ENCODE peak calls at places on chromosomes 4 and X, in eight cellular contexts. One of them, this sample, is unnamed.

GRCh38 chrX:20742106-20742505 is 475.4 kb upstream of the RPS6KA3 start:
- DNase-seq in fibroblast of mammary gland: peak
- DNase-seq in fibroblast of the aortic adventitia: peak
- DNase-seq in astrocyte: peak
- DNase-seq in psoas muscle: no peak
- DNase-seq in PC-9: no peak
- DNase-seq in NB4: no peak
- DNase-seq in suprapubic skin: no peak
- DNase-seq in this sample: no peak

GRCh38 chrX:33307954-33308353 is 96.6 kb upstream of the DMD start:
- DNase-seq in astrocyte: no peak
- DNase-seq in fibroblast of the aortic adventitia: peak
- DNase-seq in PC-9: no peak
- DNase-seq in psoas muscle: no peak
- DNase-seq in fibroblast of mammary gland: peak
- DNase-seq in NB4: no peak
- DNase-seq in suprapubic skin: no peak
- DNase-seq in this sample: peak

GRCh38 chr4:26076000-26076587 is 162.1 kb downstream of the SMIM20 start:
- DNase-seq in fibroblast of the aortic adventitia: peak
- DNase-seq in fibroblast of mammary gland: peak
- DNase-seq in PC-9: no peak
- DNase-seq in NB4: peak
- DNase-seq in astrocyte: peak
- DNase-seq in suprapubic skin: no peak
- DNase-seq in psoas muscle: no peak
- DNase-seq in this sample: peak

GRCh38 chr4:79651516-79651915 is 243.5 kb upstream of the GK2 start:
- DNase-seq in fibroblast of mammary gland: no peak
- DNase-seq in suprapubic skin: no peak
- DNase-seq in psoas muscle: no peak
- DNase-seq in PC-9: no peak
- DNase-seq in NB4: no peak
- DNase-seq in astrocyte: peak
- DNase-seq in fibroblast of the aortic adventitia: peak
- DNase-seq in this sample: peak

GRCh38 chr4:173560896-173561295 is 30.9 kb upstream of the HAND2 start:
- DNase-seq in astrocyte: no peak
- DNase-seq in PC-9: no peak
- DNase-seq in fibroblast of the aortic adventitia: no peak
- DNase-seq in fibroblast of mammary gland: no peak
- DNase-seq in suprapubic skin: no peak
- DNase-seq in psoas muscle: no peak
- DNase-seq in NB4: no peak
- DNase-seq in this sample: no peak

GRCh38 chrX:151753313-151754041 is 18.9 kb downstream of the CNGA2 start:
- DNase-seq in PC-9: peak
- DNase-seq in astrocyte: peak
- DNase-seq in NB4: peak
- DNase-seq in suprapubic skin: no peak
- DNase-seq in psoas muscle: peak
- DNase-seq in fibroblast of the aortic adventitia: peak
- DNase-seq in fibroblast of mammary gland: peak
- DNase-seq in this sample: peak

GRCh38 chr4:118834070-118834469 is 1.9 kb downstream of the SEC24D start:
- DNase-seq in psoas muscle: no peak
- DNase-seq in suprapubic skin: no peak
- DNase-seq in fibroblast of the aortic adventitia: no peak
- DNase-seq in astrocyte: peak
- DNase-seq in PC-9: no peak
- DNase-seq in fibroblast of mammary gland: no peak
- DNase-seq in NB4: no peak
- DNase-seq in this sample: peak

GRCh38 chr4:48681856-48682255 is 98.2 kb downstream of the FRYL start:
- DNase-seq in astrocyte: peak
- DNase-seq in fibroblast of mammary gland: peak
- DNase-seq in NB4: no peak
- DNase-seq in PC-9: no peak
- DNase-seq in suprapubic skin: no peak
- DNase-seq in fibroblast of the aortic adventitia: peak
- DNase-seq in psoas muscle: no peak
- DNase-seq in this sample: peak

GRCh38 chrX:52270453-52271116 is 85.9 kb downstream of the MAGED4 start:
- DNase-seq in suprapubic skin: no peak
- DNase-seq in fibroblast of mammary gland: no peak
- DNase-seq in psoas muscle: no peak
- DNase-seq in NB4: no peak
- DNase-seq in PC-9: no peak
- DNase-seq in fibroblast of the aortic adventitia: no peak
- DNase-seq in astrocyte: no peak
- DNase-seq in this sample: no peak

GRCh38 chrX:85004255-85004654 is 578 bp downstream of the APOOL start:
- DNase-seq in NB4: peak
- DNase-seq in psoas muscle: no peak
- DNase-seq in astrocyte: peak
- DNase-seq in fibroblast of the aortic adventitia: peak
- DNase-seq in fibroblast of mammary gland: peak
- DNase-seq in PC-9: no peak
- DNase-seq in suprapubic skin: no peak
- DNase-seq in this sample: no peak

GRCh38 chr4:188016754-188017153 is 21.2 kb downstream of the ZFP42 start:
- DNase-seq in astrocyte: no peak
- DNase-seq in fibroblast of mammary gland: no peak
- DNase-seq in PC-9: no peak
- DNase-seq in suprapubic skin: no peak
- DNase-seq in fibroblast of the aortic adventitia: no peak
- DNase-seq in NB4: no peak
- DNase-seq in psoas muscle: no peak
- DNase-seq in this sample: no peak

GRCh38 chr4:74376888-74377483 is 12.0 kb downstream of the EREG start:
- DNase-seq in suprapubic skin: no peak
- DNase-seq in PC-9: no peak
- DNase-seq in astrocyte: peak
- DNase-seq in NB4: peak
- DNase-seq in fibroblast of the aortic adventitia: peak
- DNase-seq in psoas muscle: no peak
- DNase-seq in fibroblast of mammary gland: peak
- DNase-seq in this sample: peak

GRCh38 chrX:67555578-67556203 is 11.9 kb downstream of the AR start:
- DNase-seq in fibroblast of mammary gland: peak
- DNase-seq in NB4: peak
- DNase-seq in astrocyte: no peak
- DNase-seq in fibroblast of the aortic adventitia: peak
- DNase-seq in psoas muscle: peak
- DNase-seq in suprapubic skin: no peak
- DNase-seq in PC-9: no peak
- DNase-seq in this sample: peak

GRCh38 chrX:54063361-54063760 is 19.1 kb upstream of the PHF8 start:
- DNase-seq in fibroblast of the aortic adventitia: no peak
- DNase-seq in PC-9: no peak
- DNase-seq in NB4: no peak
- DNase-seq in fibroblast of mammary gland: no peak
- DNase-seq in psoas muscle: no peak
- DNase-seq in suprapubic skin: no peak
- DNase-seq in astrocyte: peak
- DNase-seq in this sample: no peak

DNA sequence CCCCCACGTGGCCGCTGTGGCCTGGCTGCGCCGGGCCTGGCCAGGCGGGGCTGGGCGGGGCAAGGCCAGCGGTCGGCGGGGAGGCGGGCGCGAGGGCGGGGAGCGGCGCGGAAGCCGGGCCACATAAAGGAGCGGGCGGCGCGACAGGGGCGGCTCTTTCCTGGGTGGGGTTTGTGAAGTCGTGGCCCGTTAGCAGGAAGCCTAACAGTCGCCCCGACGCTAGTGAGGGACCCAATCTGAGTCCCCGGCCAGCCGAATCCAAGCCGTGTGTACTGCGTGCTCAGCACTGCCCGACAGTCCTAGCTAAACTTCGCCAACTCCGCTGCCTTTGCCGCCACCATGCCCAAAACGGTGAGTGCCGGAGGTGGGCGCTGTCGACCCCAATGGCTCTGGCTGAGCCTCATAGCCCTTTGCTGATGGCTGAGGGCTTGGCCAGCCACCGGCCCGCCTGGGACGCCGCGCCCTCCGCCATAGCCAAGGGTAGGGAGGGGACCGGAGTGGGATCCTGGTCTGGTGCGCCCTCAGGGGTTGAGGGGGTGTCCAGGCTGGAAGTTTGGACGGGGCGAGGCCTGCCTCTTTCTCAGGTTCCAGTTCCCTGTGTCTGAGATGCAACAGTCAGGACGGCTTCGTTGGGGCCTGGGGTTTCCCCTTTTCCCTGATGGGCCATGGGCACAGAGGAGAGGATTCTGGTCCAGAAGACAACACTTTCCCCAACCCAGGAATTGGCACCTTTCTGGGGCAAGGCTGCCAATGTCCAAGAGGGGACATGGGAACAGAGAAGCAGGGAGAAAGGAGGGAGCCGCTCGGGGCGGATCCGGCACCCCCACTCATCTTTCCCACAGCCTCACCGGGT is at the start of gene MSN:
- DNase-seq in fibroblast of mammary gland: peak
- DNase-seq in fibroblast of the aortic adventitia: peak
- DNase-seq in NB4: peak
- DNase-seq in PC-9: peak
- DNase-seq in suprapubic skin: peak
- DNase-seq in psoas muscle: peak
- DNase-seq in astrocyte: no peak
- DNase-seq in this sample: peak
- TF ChIP-seq CTCF in fibroblast of mammary gland: peak
- TF ChIP-seq CTCF in fibroblast of the aortic adventitia: peak
- TF ChIP-seq CTCF in NB4: peak
- TF ChIP-seq CTCF in PC-9: no peak
- TF ChIP-seq CTCF in suprapubic skin: no peak
- TF ChIP-seq CTCF in psoas muscle: no peak
- TF ChIP-seq CTCF in astrocyte: no peak
- TF ChIP-seq CTCF in this sample: peak

GRCh38 chr4:69782651-69783310 is 22.4 kb upstream of the SULT1B1 start:
- DNase-seq in PC-9: no peak
- DNase-seq in fibroblast of mammary gland: no peak
- DNase-seq in NB4: no peak
- DNase-seq in suprapubic skin: peak
- DNase-seq in psoas muscle: peak
- DNase-seq in astrocyte: no peak
- DNase-seq in fibroblast of the aortic adventitia: no peak
- DNase-seq in this sample: no peak

GRCh38 chr4:69786547-69786946 is 26.1 kb upstream of the SULT1B1 start:
- DNase-seq in PC-9: no peak
- DNase-seq in astrocyte: no peak
- DNase-seq in psoas muscle: no peak
- DNase-seq in suprapubic skin: no peak
- DNase-seq in NB4: no peak
- DNase-seq in fibroblast of the aortic adventitia: no peak
- DNase-seq in fibroblast of mammary gland: no peak
- DNase-seq in this sample: no peak

GRCh38 chr4:69781458-69782418 is 21.3 kb upstream of the SULT1B1 start:
- DNase-seq in psoas muscle: no peak
- DNase-seq in astrocyte: no peak
- DNase-seq in NB4: no peak
- DNase-seq in fibroblast of mammary gland: no peak
- DNase-seq in fibroblast of the aortic adventitia: no peak
- DNase-seq in suprapubic skin: no peak
- DNase-seq in PC-9: no peak
- DNase-seq in this sample: no peak
- H3K4me3 ChIP-seq in psoas muscle: no peak
- H3K4me3 ChIP-seq in astrocyte: no peak
- H3K4me3 ChIP-seq in NB4: no peak
- H3K4me3 ChIP-seq in fibroblast of mammary gland: no peak
- H3K4me3 ChIP-seq in fibroblast of the aortic adventitia: no peak
- H3K4me3 ChIP-seq in suprapubic skin: no peak
- H3K4me3 ChIP-seq in PC-9: no peak
- H3K4me3 ChIP-seq in this sample: no peak

GRCh38 chr4:54677416-54677815 is 19.7 kb downstream of the KIT start:
- DNase-seq in astrocyte: no peak
- DNase-seq in NB4: no peak
- DNase-seq in fibroblast of mammary gland: no peak
- DNase-seq in suprapubic skin: no peak
- DNase-seq in PC-9: no peak
- DNase-seq in fibroblast of the aortic adventitia: no peak
- DNase-seq in psoas muscle: no peak
- DNase-seq in this sample: no peak
- TF ChIP-seq CTCF in astrocyte: no peak
- TF ChIP-seq CTCF in NB4: no peak
- TF ChIP-seq CTCF in fibroblast of mammary gland: no peak
- TF ChIP-seq CTCF in suprapubic skin: no peak
- TF ChIP-seq CTCF in PC-9: no peak
- TF ChIP-seq CTCF in fibroblast of the aortic adventitia: no peak
- TF ChIP-seq CTCF in psoas muscle: no peak
- TF ChIP-seq CTCF in this sample: peak

DNA sequence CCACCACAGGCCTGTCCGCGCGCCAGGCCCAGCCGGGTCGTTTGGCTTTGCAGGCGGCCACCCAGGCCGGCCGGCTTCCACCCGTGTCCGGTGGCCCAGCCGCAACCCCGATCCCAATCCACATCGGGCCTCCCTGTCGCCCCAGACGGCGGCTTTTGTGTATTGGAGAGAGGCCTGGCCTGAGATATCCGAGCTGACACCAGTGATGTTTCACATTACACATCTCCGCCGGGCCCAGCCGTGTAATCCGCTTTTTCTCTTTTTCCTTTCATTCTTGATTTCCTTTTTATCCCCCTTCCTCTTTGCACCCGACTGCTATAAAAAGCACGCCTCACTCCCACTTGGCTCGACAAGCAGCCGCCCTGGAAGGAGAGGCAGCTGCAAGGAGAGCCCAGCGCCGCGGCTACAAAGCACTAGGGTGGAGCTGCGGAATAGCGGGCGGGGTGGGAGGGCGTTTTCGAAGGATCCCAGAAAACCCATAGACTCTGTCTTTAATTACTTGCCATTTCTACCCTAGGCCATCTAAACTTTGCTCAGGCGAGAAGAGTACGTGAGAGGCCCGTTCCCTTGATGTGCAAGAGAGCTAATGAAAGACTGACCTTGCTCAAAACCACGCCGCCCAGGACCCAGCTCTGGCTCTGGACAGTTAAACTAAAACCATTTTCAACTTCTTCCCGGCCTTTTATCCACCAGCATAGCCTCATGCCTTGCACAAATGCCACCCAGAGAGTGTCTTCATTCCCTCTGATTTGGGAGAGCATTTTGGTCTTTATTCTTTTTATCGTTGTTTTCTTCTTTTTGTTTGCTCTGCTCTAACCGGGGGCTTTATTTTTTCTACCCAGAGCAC is 3.3 kb downstream of the PITX2 start:
- DNase-seq in psoas muscle: no peak
- DNase-seq in fibroblast of mammary gland: no peak
- DNase-seq in suprapubic skin: no peak
- DNase-seq in PC-9: no peak
- DNase-seq in astrocyte: no peak
- DNase-seq in fibroblast of the aortic adventitia: no peak
- DNase-seq in NB4: no peak
- DNase-seq in this sample: no peak
- H3K4me3 ChIP-seq in psoas muscle: peak
- H3K4me3 ChIP-seq in fibroblast of mammary gland: no peak
- H3K4me3 ChIP-seq in suprapubic skin: no peak
- H3K4me3 ChIP-seq in PC-9: no peak
- H3K4me3 ChIP-seq in astrocyte: no peak
- H3K4me3 ChIP-seq in fibroblast of the aortic adventitia: no peak
- H3K4me3 ChIP-seq in NB4: no peak
- H3K4me3 ChIP-seq in this sample: no peak

This sample was measured in cardiac fibroblast.